ENCODE peak calls at places on chromosomes 3 and 15, in seven cellular contexts. R is fibroblast of mammary gland, Z is fibroblast of the aortic adventitia, J is B cell, G is uterus, O is HepG2, P is neural crest cell. X is an unnamed sample.

GRCh38 chr15:95129589-95129988 is 898.2 kb downstream of the MCTP2 start:
- DNase-seq in R (peak; percentile 83), Z (no peak), J (no peak), G (peak; percentile 54), O (no peak), P (no peak), X (no peak)

GRCh38 chr3:85572978-85573377 is 614.2 kb downstream of the CADM2 start:
- DNase-seq in R (no peak), Z (no peak), J (no peak), G (no peak), O (no peak), P (no peak), X (no peak)

GRCh38 chr3:78405745-78406144 is 1362.1 kb downstream of the ROBO1 start:
- DNase-seq in R (no peak), Z (no peak), J (no peak), G (no peak), O (no peak), P (no peak), X (no peak)

GRCh38 chr3:71503525-71504249 is 79.8 kb downstream of the FOXP1 start:
- DNase-seq in R (peak; percentile 93), Z (peak; percentile 91), J (no peak), G (no peak), O (no peak), P (no peak), X (no peak)

GRCh38 chr3:147924755-147925154 is 515.6 kb downstream of the ZIC1 start:
- DNase-seq in R (peak; percentile 58), Z (peak; percentile 13), J (no peak), G (no peak), O (no peak), P (no peak), X (no peak)

GRCh38 chr3:117455782-117456181 is 746.2 kb downstream of the TUSC7 start:
- DNase-seq in R (no peak), Z (no peak), J (no peak), G (no peak), O (no peak), P (no peak), X (no peak)

GRCh38 chr3:179933079-179933478 is 103.7 kb downstream of the PEX5L start:
- DNase-seq in R (no peak), Z (no peak), J (no peak), G (no peak), O (no peak), P (no peak), X (no peak)

GRCh38 chr15:83285979-83286553 is 1.6 kb upstream of the BNC1 start:
- DNase-seq in R (peak; percentile 81), Z (peak; percentile 76), J (no peak), G (no peak), O (no peak), P (no peak), X (no peak)

GRCh38 chr15:92044510-92044909 is 191.0 kb downstream of the SLCO3A1 start:
- DNase-seq in R (no peak), Z (no peak), J (no peak), G (no peak), O (no peak), P (no peak), X (no peak)

GRCh38 chr15:99340347-99340746 is 89.1 kb downstream of the LRRC28 start:
- DNase-seq in R (no peak), Z (no peak), J (no peak), G (no peak), O (peak; percentile 3), P (no peak), X (no peak)

GRCh38 chr3:125375950-125376679 is 990 bp upstream of the ZNF148 start:
- DNase-seq in R (peak; percentile 69), Z (peak; percentile 12), J (no peak), G (no peak), O (peak; percentile 78), P (no peak), X (no peak)

GRCh38 chr15:65132841-65133549 is 613 bp downstream of the PDCD7 start:
- DNase-seq in R (peak; percentile 47), Z (peak; percentile 40), J (peak; percentile 48), G (no peak), O (peak; percentile 12), P (peak; percentile 43), X (peak; percentile 76)

GRCh38 chr3:157606392-157607197 is 103.4 kb upstream of the VEPH1 start:
- DNase-seq in R (peak; percentile 74), Z (peak; percentile 73), J (peak; percentile 58), G (peak; percentile 51), O (peak; percentile 47), P (peak; percentile 82), X (peak; percentile 30)

GRCh38 chr3:182738583-182739514 is 54.5 kb upstream of the ATP11B start:
- DNase-seq in R (no peak), Z (no peak), J (no peak), G (no peak), O (no peak), P (no peak), X (no peak)

GRCh38 chr3:35505181-35505580 is 134.1 kb upstream of the ARPP21 start:
- DNase-seq in R (no peak), Z (no peak), J (no peak), G (no peak), O (no peak), P (peak; percentile 8), X (no peak)

GRCh38 chr3:193347507-193348501 is 30.7 kb downstream of the ATP13A5 start:
- DNase-seq in R (no peak), Z (no peak), J (no peak), G (no peak), O (no peak), P (no peak), X (no peak)

GRCh38 chr3:152051501-152052404 is 178.3 kb downstream of the SUCNR1 start:
- DNase-seq in R (peak; percentile 45), Z (peak; percentile 22), J (no peak), G (no peak), O (peak; percentile 5), P (no peak), X (peak; percentile 21)

GRCh38 chr3:152331018-152331541 is 62.4 kb downstream of the MBNL1 start:
- DNase-seq in R (peak; percentile 90), Z (peak; percentile 92), J (no peak), G (no peak), O (peak; percentile 29), P (no peak), X (no peak)

GRCh38 chr15:40291088-40291574 is 8.3 kb upstream of the ANKRD63 start:
- DNase-seq in R (peak; percentile 56), Z (peak; percentile 56), J (no peak), G (peak; percentile 36), O (no peak), P (peak; percentile 55), X (no peak)

GRCh38 chr3:89877230-89877629 is 769.8 kb downstream of the EPHA3 start:
- DNase-seq in R (no peak), Z (no peak), J (no peak), G (no peak), O (no peak), P (no peak), X (no peak)

GRCh38 chr15:63593705-63594671 is 3.2 kb upstream of the FBXL22 start:
- DNase-seq in R (peak; percentile 28), Z (no peak), J (no peak), G (no peak), O (no peak), P (no peak), X (no peak)

GRCh38 chr3:126693921-126694320 is 10.1 kb upstream of the CHCHD6 start:
- DNase-seq in R (no peak), Z (no peak), J (no peak), G (no peak), O (no peak), P (no peak), X (no peak)

GRCh38 chr3:126696701-126697267 is 7.3 kb upstream of the CHCHD6 start:
- DNase-seq in R (no peak), Z (no peak), J (no peak), G (no peak), O (no peak), P (no peak), X (no peak)

DNA sequence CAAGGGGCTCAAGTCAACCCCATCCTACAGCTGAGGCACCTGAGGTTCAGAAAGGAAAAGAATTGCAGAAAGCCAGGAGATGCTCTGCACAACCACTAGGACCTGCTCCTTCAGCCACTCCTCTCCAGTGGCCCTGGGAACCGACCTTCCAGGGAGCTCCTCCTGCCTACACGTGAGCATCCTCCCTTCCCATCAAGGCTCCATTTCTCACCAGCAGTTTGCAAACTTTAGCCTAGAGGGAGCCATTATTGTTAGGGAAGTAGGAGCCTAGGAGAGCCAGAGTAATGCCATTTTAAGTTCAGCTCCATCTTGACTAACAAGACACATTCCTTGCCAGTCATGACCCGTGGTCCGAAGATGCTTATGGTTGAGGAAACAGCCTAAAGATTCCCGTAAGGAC is 11.2 kb upstream of the CHCHD6 start:
- DNase-seq in R (no peak), Z (no peak), J (no peak), G (no peak), O (no peak), P (no peak), X (no peak)
- TF ChIP-seq CTCF in R (no peak), Z (no peak), J (no peak), G (no peak), O (no peak), P (no peak), X (no peak)

DNA sequence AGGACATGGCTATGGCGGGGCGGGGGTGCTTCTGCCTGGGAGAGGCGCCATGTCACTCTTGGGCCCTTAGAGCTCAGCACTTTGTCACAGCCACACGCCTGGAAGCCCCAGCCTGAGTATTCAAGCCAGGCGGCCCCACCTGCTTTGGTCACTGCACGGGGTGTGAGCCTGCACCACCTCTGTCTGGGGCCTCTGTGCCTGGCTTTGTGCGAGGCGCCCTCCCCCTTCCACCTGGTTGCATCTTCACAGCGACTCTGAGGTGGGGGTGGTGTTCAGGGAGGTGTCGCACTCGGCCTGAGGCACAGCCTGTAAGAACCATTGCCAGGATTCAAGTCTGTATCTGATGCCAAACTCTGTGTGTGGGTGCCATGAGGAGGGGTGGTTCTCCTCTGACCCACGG is 24.1 kb downstream of the ACAD9 start:
- DNase-seq in R (no peak), Z (no peak), J (no peak), G (no peak), O (no peak), P (no peak), X (no peak)
- TF ChIP-seq CTCF in R (no peak), Z (no peak), J (no peak), G (no peak), O (no peak), P (no peak), X (no peak)

GRCh38 chr15:56292546-56293316 is 49.1 kb upstream of the RFX7 start:
- DNase-seq in R (no peak), Z (no peak), J (no peak), G (no peak), O (no peak), P (no peak), X (no peak)
- TF ChIP-seq CTCF in R (no peak), Z (no peak), J (no peak), G (no peak), O (no peak), P (no peak), X (no peak)

GRCh38 chr3:196323016-196323415 is 5.0 kb upstream of the DYNLT2B start:
- DNase-seq in R (no peak), Z (no peak), J (no peak), G (no peak), O (no peak), P (no peak), X (no peak)

GRCh38 chr3:196321162-196321561 is 3.1 kb upstream of the DYNLT2B start:
- DNase-seq in R (no peak), Z (no peak), J (no peak), G (no peak), O (no peak), P (no peak), X (no peak)

GRCh38 chr3:196326936-196327335 is 8.9 kb upstream of the DYNLT2B start:
- DNase-seq in R (no peak), Z (no peak), J (no peak), G (no peak), O (no peak), P (no peak), X (no peak)

GRCh38 chr3:196320110-196320509 is 2.1 kb upstream of the DYNLT2B start:
- DNase-seq in R (no peak), Z (no peak), J (no peak), G (no peak), O (no peak), P (no peak), X (no peak)

GRCh38 chr3:196323723-196324122 is 5.7 kb upstream of the DYNLT2B start:
- DNase-seq in R (peak; percentile 44), Z (peak; percentile 37), J (no peak), G (no peak), O (peak; percentile 37), P (peak; percentile 29), X (no peak)
- TF ChIP-seq CTCF in R (peak; percentile 25), Z (peak; percentile 41), J (no peak), G (no peak), O (peak; percentile 6), P (peak; percentile 39), X (no peak)

X was measured in GM13977.